ENCODE peak calls at places on chromosomes 7 and 10, in eight cellular contexts. P is nephron progenitor cell, I is breast epithelium, V is brain microvascular endothelial cell, G is fibroblast of villous mesenchyme, L is Calu3, E is HL-60, Y is lower leg skin. X is an unnamed sample.
A peak's percentile ranks its signal among the peaks of the same experiment; 100 is the strongest.

GRCh38 chr7:92366730-92367129 is 80.6 kb upstream of the GATAD1 start:
- DNase-seq in L (no peak), V (peak; percentile 20), G (peak; percentile 13), I (no peak), E (no peak), Y (no peak), P (no peak), X (no peak)

GRCh38 chr10:43226441-43226840 is 40.4 kb downstream of the RASGEF1A start:
- DNase-seq in L (no peak), E (no peak), V (no peak), P (no peak), I (peak; percentile 35), G (no peak), Y (peak; percentile 74), X (no peak)

GRCh38 chr10:58041901-58042300 is 225.8 kb downstream of the IPMK start:
- DNase-seq in V (no peak), L (no peak), G (peak; percentile 25), Y (no peak), E (no peak), P (no peak), I (no peak), X (no peak)

GRCh38 chr7:151461096-151461941 is 21.4 kb upstream of the CRYGN start:
- DNase-seq in V (no peak), G (no peak), E (no peak), Y (no peak), P (no peak), L (no peak), I (no peak), X (no peak)

GRCh38 chr10:92290076-92290836 is 622 bp downstream of the CPEB3 start:
- DNase-seq in G (peak; percentile 38), V (peak; percentile 18), Y (peak; percentile 90), P (no peak), I (peak; percentile 65), L (peak; percentile 23), E (no peak), X (peak; percentile 4)

GRCh38 chr7:101602484-101603241 is 26.4 kb downstream of the MYL10 start:
- DNase-seq in I (peak; percentile 64), G (peak; percentile 83), E (peak; percentile 43), Y (peak; percentile 91), V (peak; percentile 54), L (peak; percentile 82), P (peak; percentile 93), X (peak; percentile 16)

GRCh38 chr10:132305654-132306340 is 2.0 kb downstream of the STK32C start:
- DNase-seq in G (no peak), P (no peak), E (no peak), L (no peak), I (peak; percentile 36), V (no peak), Y (peak; percentile 70), X (no peak)

GRCh38 chr10:102988404-102989314 is 70.6 kb downstream of the CNNM2 start:
- DNase-seq in G (peak; percentile 72), P (no peak), Y (no peak), L (no peak), I (no peak), V (peak; percentile 40), E (no peak), X (no peak)

GRCh38 chr10:12509016-12509793 is 159.9 kb downstream of the CAMK1D start:
- DNase-seq in P (no peak), G (no peak), Y (peak; percentile 56), L (no peak), E (no peak), V (no peak), I (no peak), X (no peak)

GRCh38 chr7:44221231-44221791 is 20.5 kb downstream of the YKT6 start:
- DNase-seq in V (no peak), Y (no peak), I (no peak), P (peak; percentile 50), L (peak; percentile 50), E (no peak), G (no peak), X (no peak)

GRCh38 chr10:5537684-5538083 is 12.9 kb downstream of the CALML3 start:
- DNase-seq in E (no peak), I (no peak), G (no peak), P (no peak), Y (peak; percentile 61), L (no peak), V (no peak), X (no peak)

GRCh38 chr10:7192831-7193348 is 217.9 kb downstream of the SFMBT2 start:
- DNase-seq in I (no peak), P (no peak), G (no peak), L (no peak), E (no peak), Y (no peak), V (no peak), X (no peak)

DNA sequence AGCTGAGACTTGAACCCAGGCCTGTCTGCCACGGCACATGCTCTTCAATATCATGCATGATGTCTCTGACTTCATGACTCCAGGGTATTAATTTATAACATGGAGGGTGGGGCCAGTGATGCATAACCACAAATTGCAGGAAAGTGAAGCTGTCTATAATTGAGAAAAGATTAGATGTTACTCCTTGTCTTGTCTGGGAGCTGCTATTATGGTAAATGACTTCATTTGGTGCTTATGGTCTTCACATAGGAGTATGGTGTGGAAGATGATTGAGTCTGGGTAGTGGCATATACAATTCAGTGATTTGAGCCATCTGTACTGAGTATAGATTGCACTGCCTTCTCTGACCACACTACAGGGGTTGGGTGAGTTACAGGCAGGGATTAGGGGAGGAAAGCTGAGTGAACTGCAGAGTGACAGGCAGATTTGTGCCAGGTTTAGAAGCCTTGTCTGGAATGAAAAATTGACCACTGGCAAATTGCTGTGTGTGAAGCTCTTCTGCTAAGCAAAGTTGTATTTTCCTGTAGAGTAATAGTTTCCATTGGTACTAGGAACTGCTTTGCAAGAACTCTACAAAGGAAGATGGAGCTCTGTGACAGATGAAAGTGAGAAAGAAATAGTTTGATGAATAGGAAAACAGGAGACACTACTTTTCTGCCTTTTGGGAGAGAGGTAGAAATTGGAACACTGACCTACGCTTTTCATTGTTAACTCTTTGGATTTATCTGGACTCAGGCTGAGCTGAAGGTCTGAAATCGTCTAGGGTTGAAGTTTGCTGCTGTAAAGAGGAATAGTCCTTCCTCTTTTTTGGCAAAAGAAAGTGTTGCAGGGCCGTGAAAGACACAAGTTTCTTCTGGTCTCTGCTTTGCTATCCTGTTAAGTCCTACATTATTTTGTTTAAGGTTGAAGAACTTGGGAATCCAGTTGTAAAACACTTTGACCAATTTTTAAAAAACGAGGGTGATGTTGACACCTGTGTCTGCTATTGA is 2.7 kb downstream of the SND1 start:
- DNase-seq in V (no peak), Y (no peak), G (no peak), I (no peak), P (no peak), L (no peak), E (no peak), X (no peak)
- TF ChIP-seq CTCF in V (peak; percentile 33), Y (no peak), G (no peak), I (no peak), P (no peak), L (no peak), E (no peak), X (no peak)

GRCh38 chr7:121327671-121328070 is 1.1 kb upstream of the WNT16 start:
- DNase-seq in Y (no peak), G (no peak), P (no peak), V (no peak), I (no peak), E (no peak), L (no peak), X (no peak)

GRCh38 chr7:121328508-121329459 is at the start of gene WNT16:
- DNase-seq in G (no peak), E (no peak), L (no peak), Y (no peak), I (no peak), V (no peak), P (peak; percentile 54), X (no peak)

GRCh38 chr7:121331048-121331447 is 2.2 kb downstream of the WNT16 start:
- DNase-seq in P (no peak), Y (no peak), V (no peak), I (no peak), E (no peak), G (no peak), L (no peak), X (no peak)

GRCh38 chr7:121330053-121330833 is 1.4 kb downstream of the WNT16 start:
- DNase-seq in G (no peak), E (no peak), L (no peak), Y (no peak), V (no peak), P (peak; percentile 52), I (no peak), X (no peak)

DNA sequence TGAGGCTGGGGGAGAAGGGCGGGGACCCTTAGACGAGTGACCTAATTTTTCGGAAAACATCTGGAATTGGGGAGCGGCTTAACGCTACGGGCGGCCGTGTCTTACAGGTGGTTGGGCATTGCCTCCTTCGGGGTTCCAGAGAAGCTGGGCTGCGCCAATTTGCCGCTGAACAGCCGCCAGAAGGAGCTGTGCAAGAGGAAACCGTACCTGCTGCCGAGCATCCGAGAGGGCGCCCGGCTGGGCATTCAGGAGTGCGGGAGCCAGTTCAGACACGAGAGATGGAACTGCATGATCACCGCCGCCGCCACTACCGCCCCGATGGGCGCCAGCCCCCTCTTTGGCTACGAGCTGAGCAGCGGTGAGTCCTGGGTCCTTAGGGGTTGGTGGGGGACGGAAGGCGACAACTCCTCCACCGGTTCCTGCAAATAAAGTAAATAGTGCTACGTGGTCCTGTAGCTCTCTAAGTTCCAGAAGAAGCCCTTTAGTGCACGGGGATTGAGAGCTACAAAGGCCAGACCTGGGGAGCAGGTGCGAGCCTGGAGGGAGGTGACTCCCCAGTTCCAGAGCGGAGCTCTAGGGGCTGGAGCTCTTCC is 756 bp downstream of the WNT16 start:
- DNase-seq in V (no peak), Y (peak; percentile 84), I (no peak), G (no peak), E (no peak), P (peak; percentile 53), L (peak; percentile 71), X (no peak)
- TF ChIP-seq CTCF in V (peak; percentile 58), Y (no peak), I (no peak), G (no peak), E (no peak), P (no peak), L (peak; percentile 19), X (no peak)

GRCh38 chr10:105691811-105692210 is 1050.7 kb downstream of the SORCS3 start:
- DNase-seq in G (no peak), V (no peak), E (no peak), I (no peak), Y (no peak), P (peak; percentile 22), L (no peak), X (no peak)
- TF ChIP-seq CTCF in G (no peak), V (no peak), E (no peak), I (no peak), Y (no peak), P (peak; percentile 64), L (no peak), X (no peak)

DNA sequence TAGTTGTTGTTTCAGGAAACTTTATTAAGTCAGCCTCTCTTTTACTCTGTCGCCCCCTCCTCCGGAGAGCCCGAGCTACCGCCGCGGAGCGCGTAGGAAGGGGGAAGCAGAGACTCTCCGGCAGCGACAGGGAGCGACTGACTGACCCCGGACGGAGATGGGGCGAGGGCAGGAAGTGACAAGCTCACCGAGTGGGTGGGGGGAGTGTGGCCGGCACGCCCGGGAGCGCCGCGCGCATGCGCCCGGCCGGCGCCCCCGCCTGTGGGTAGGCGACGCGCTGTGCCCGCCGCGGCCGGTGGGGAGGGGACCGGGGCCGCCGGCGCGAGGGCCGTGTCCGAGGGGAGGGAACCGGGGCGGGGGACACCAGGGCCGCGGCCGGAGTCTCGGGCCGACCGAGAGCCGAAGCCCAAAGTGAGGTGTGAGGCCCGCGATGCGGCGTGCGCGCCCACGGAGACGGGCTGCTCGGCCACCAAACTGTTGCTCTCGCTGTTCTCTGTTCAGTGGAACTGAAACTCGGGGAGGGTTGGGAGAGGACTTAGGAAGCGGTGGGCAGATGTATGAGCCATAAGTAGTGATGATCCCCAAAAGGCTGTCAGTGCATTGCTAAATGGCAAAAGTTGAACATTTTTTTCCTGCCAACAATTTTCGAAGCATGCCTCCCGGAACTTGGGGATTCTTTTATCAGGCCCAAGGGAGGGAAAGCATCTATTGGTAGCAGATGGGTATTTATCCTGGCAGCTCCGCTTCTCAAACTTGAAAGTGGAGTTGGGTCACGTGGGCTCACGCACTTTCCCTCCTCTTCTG is at the start of gene ZNF800:
- DNase-seq in P (peak; percentile 82), V (peak; percentile 73), E (peak; percentile 70), L (peak; percentile 88), I (peak; percentile 88), Y (peak; percentile 97), G (peak; percentile 85), X (peak; percentile 72)
- TF ChIP-seq CTCF in P (no peak), V (no peak), E (no peak), L (no peak), I (no peak), Y (no peak), G (no peak), X (no peak)